ENCODE peak calls at places on chromosomes 6 and 20, in five cellular contexts. B is stomach, M is sigmoid colon, R is spleen, E is Peyer's patch. K is an unnamed sample.

GRCh38 chr6:163897669-163898068 is 483.2 kb downstream of the QKI start:
- DNase-seq in E (no peak), B (no peak), M (no peak), R (no peak), K (no peak)

GRCh38 chr6:43993881-43994523 is 133.2 kb downstream of the MRPL14 start:
- DNase-seq in B (no peak), R (no peak), M (peak; percentile 40), E (no peak), K (no peak)

GRCh38 chr6:113343940-113344339 is 513.2 kb upstream of the MARCKS start:
- DNase-seq in B (no peak), R (no peak), E (no peak), M (no peak), K (no peak)

GRCh38 chr6:34955447-34955846 is 66.4 kb downstream of the ANKS1A start:
- DNase-seq in M (no peak), E (no peak), B (no peak), R (no peak), K (no peak)

GRCh38 chr6:7894272-7895124 is 16.1 kb downstream of the TXNDC5 start:
- DNase-seq in M (no peak), E (no peak), B (no peak), R (peak; percentile 1), K (no peak)

GRCh38 chr20:16947346-16947943 is 199.3 kb downstream of the OTOR start:
- DNase-seq in B (no peak), R (no peak), M (no peak), E (no peak), K (no peak)

GRCh38 chr6:136326038-136326561 is 36.5 kb upstream of the BCLAF1 start:
- DNase-seq in M (no peak), R (no peak), E (no peak), B (no peak), K (no peak)

GRCh38 chr20:48926267-48926666 is 4.8 kb downstream of the ARFGEF2 start:
- DNase-seq in B (no peak), E (no peak), R (no peak), M (no peak), K (no peak)

GRCh38 chr6:36914227-36914794 is 28.6 kb downstream of the C6orf89 start:
- DNase-seq in M (no peak), R (no peak), B (peak; percentile 62), E (peak; percentile 88), K (peak; percentile 58)

GRCh38 chr6:39191236-39191930 is 37.9 kb downstream of the KCNK5 start:
- DNase-seq in E (peak; percentile 76), M (no peak), R (no peak), B (no peak), K (no peak)

GRCh38 chr6:108580645-108581044 is 19.9 kb downstream of the FOXO3 start:
- DNase-seq in M (no peak), B (no peak), R (no peak), E (no peak), K (no peak)

GRCh38 chr20:1891263-1892121 is 3.7 kb upstream of the SIRPA start:
- DNase-seq in B (no peak), R (peak; percentile 61), M (no peak), E (no peak), K (no peak)

GRCh38 chr20:56796345-56796744 is 167.2 kb downstream of the TFAP2C start:
- DNase-seq in E (no peak), R (peak; percentile 32), B (no peak), M (no peak), K (no peak)

GRCh38 chr6:31513456-31514165 is 15.2 kb upstream of the MCCD1 start:
- DNase-seq in E (no peak), B (no peak), R (no peak), M (no peak), K (no peak)

GRCh38 chr6:170081556-170081955 is 209.3 kb downstream of the DLL1 start:
- DNase-seq in R (peak; percentile 22), B (no peak), E (no peak), M (no peak), K (no peak)

GRCh38 chr20:56451056-56451765 is 17.2 kb upstream of the RTF2 start:
- DNase-seq in R (no peak), B (no peak), E (no peak), M (peak; percentile 46), K (no peak)

GRCh38 chr6:5205877-5206840 is 54.6 kb downstream of the LYRM4 start:
- DNase-seq in M (peak; percentile 84), E (no peak), R (no peak), B (peak; percentile 38), K (peak; percentile 24)

GRCh38 chr6:80314531-80314930 is 208.1 kb downstream of the BCKDHB start:
- DNase-seq in M (no peak), B (no peak), R (peak; percentile 61), E (no peak), K (no peak)

GRCh38 chr6:166343157-166343502 is 785 bp upstream of the SFT2D1 start:
- DNase-seq in R (no peak), E (no peak), B (no peak), M (no peak), K (no peak)

GRCh38 chr6:158272324-158272723 is 39.9 kb upstream of the TULP4 start:
- DNase-seq in E (no peak), B (no peak), M (no peak), R (no peak), K (no peak)

GRCh38 chr20:55893031-55893430 is 112.3 kb downstream of the CBLN4 start:
- DNase-seq in M (no peak), B (no peak), E (no peak), R (no peak), K (no peak)

GRCh38 chr6:71404145-71404966 is 115.7 kb downstream of the OGFRL1 start:
- DNase-seq in E (no peak), B (no peak), M (no peak), R (no peak), K (no peak)

GRCh38 chr20:37977786-37978185 is 55.5 kb downstream of the TTI1 start:
- DNase-seq in R (no peak), B (no peak), E (no peak), M (no peak), K (no peak)

GRCh38 chr6:5894357-5894756 is 112.4 kb downstream of the NRN1 start:
- DNase-seq in E (no peak), B (no peak), M (no peak), R (no peak), K (no peak)

GRCh38 chr6:90294614-90294988 is 2.0 kb downstream of the BACH2 start:
- DNase-seq in M (no peak), B (no peak), R (peak; percentile 81), E (peak; percentile 80), K (no peak)

GRCh38 chr6:23228439-23229024 is 659.2 kb downstream of the HDGFL1 start:
- DNase-seq in M (no peak), B (no peak), E (no peak), R (no peak), K (peak; percentile 9)

GRCh38 chr20:10946124-10946880 is 272.5 kb upstream of the JAG1 start:
- DNase-seq in M (no peak), R (no peak), B (no peak), E (no peak), K (no peak)

DNA sequence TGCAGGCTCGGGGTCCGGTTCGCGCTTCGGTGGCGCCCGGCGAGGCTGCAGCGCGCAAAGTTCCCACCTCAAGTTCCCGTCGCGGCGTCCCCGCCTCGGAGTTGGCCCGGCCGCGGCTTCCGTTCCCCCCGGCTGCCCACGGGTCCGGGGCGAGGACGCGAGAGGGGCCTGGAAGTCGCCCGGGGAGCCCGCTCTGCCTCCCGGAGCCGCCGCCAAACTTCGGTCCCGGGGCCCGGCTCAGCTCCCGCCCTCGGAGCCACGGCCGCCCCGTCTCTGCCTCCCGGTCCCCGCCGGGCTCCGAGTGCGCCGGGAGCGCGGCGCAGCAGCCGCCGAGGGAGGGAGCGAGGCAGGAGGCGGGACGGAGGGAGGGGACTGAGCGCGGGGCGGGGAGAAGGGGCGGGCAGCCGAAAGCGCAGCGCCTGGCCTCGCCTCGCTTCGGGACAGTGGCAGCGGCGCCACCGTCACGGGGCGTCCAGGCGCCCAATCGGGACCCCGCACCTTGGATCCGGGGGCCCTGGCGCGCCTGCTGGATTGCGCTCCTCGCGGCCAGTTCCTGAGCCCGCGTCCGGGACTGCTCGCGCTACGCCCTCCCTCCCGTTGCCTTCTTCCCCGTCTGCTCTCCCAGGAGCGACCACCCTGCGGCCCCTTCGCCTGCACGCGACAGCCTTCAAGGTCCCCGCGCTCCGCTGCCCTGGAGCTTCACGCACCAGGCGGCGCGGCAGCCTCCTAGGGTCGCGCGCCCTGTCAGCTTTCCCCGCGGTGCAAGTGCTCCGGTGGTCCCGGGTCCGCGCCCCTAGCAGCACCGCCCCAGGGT is at the start of gene KCNG1:
- DNase-seq in R (peak; percentile 85), E (peak; percentile 77), M (peak; percentile 74), B (peak; percentile 68), K (no peak)
- TF ChIP-seq POLR2A in R (no peak), E (peak; percentile 56), M (no peak), B (no peak), K (peak; percentile 31)

DNA sequence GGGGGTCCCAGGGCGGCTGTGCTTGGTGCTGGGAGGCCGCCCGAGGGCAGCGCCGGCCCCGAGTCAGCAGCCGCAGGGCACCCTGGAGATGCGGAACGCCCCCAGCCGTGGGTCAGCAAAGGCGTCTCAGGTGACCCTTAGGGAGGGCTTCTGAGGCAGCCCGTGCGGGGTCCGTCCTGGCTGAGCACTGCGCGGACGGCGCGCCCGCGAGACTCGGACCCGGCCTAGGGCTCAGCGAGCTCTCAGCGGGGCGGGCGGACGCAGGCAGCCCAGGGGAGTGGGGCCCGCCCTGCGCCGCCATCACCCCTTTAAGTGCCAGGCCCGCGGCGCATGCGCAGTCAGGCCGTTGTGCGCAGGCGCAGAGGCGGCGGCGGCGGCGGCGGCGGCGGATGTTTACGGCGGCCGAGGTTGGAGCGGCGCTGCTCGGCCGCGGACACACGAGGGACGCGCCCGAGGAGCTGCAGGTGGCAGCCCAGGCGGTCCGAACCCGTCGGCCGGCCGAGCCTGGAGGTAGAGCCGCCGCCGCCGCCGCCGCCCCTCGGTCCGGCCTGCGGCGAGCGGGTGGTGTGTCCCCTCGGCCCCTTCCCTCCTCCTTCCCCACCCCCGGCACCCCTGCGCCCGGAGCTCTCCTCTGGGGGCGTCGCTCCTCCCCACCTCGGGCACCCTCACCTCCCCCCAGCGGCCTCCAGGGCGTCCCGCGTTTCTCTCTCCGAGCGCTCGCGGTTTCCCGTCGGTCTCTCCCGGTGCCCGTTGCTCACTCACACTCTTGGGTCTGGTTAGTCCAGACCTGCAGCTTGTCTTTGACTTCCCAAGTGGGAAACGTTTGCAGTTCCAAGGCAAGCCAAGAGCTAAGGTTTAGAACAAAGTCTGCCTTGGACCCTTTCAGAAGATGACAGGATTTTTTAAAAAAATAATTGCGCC is at the start of gene PCMTD2:
- DNase-seq in E (peak; percentile 89), B (peak; percentile 85), M (peak; percentile 86), R (peak; percentile 96), K (peak; percentile 92)
- TF ChIP-seq POLR2A in E (no peak), B (no peak), M (no peak), R (peak; percentile 50), K (peak; percentile 86)

GRCh38 chr20:62134735-62135231 is 8.4 kb downstream of the PSMA7 start:
- DNase-seq in M (no peak), E (no peak), B (peak; percentile 50), R (no peak), K (no peak)
- TF ChIP-seq POLR2A in M (no peak), E (no peak), B (no peak), R (no peak), K (no peak)

DNA sequence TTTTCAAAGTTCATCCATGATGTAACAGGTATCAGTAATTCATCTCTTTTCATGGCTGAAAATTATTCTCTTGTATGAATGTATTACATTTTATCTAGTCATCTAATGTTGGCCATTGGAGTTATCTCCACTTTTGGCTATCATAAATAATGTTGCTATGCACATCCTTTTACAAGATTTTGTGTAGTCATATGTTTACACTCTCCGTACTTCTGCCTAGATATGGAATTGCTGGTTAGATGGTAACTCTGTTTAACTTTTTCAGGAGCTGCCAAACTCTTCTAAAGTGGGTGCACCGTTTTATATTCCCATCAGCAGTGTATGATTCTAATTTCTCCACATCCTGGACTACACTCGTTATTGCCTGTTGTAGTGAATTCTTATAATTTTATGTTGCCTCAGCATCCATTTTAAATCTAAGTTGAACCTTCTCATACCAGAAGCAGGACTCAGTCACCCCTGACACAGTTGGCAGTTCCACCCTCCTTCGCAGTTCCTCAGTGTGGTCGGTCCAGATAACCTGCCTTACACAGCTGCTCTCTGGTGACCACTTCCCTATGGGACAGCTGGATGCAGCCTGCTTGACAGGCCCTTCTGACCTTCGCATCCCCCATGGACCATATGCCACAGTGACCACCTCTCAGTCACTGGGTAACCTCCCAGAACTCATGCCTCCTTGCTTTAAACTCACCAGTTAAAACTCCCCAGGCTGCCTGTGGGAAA is 33.9 kb downstream of the KIZ start:
- DNase-seq in M (peak; percentile 82), R (no peak), E (no peak), B (no peak), K (no peak)
- TF ChIP-seq POLR2A in M (no peak), R (no peak), E (no peak), B (no peak), K (no peak)

K was measured in H54.